ENCODE peak calls at places on chromosome 17, in four cellular contexts. M is EL, X is kidney, I is stromal cell of bone marrow. P is an unnamed sample.

GRCh38 chr17:79835470-79835899 is 3.8 kb downstream of the CBX4 start:
- DNase-seq in M (no peak), X (no peak), I (no peak), P (no peak)

GRCh38 chr17:61381537-61381936 is 18.1 kb upstream of the TBX2 start:
- DNase-seq in M (no peak), X (peak; percentile 4), I (no peak), P (no peak)

GRCh38 chr17:27329146-27329805 is 35.4 kb downstream of the WSB1 start:
- DNase-seq in M (no peak), X (no peak), I (no peak), P (no peak)

GRCh38 chr17:52383493-52384100 is 225.1 kb upstream of the CA10 start:
- DNase-seq in M (peak; percentile 2), X (no peak), I (peak; percentile 11), P (no peak)

GRCh38 chr17:3385869-3386816 is at the start of gene OR3A2:
- DNase-seq in M (no peak), X (no peak), I (no peak), P (peak; percentile 54)

GRCh38 chr17:26809033-26809432 is 484.9 kb upstream of the WSB1 start:
- DNase-seq in M (no peak), X (no peak), I (no peak), P (no peak)

GRCh38 chr17:71649986-71650385 is 470.8 kb upstream of the SOX9 start:
- DNase-seq in M (peak; percentile 17), X (no peak), I (no peak), P (no peak)

GRCh38 chr17:5282639-5283217 is 644 bp downstream of the RABEP1 start:
- DNase-seq in M (peak; percentile 23), X (peak; percentile 81), I (no peak), P (no peak)

GRCh38 chr17:50355336-50355700 is 9.4 kb downstream of the XYLT2 start:
- DNase-seq in M (no peak), X (no peak), I (no peak), P (no peak)

GRCh38 chr17:72661945-72662826 is 430.3 kb downstream of the SLC39A11 start:
- DNase-seq in M (no peak), X (no peak), I (no peak), P (no peak)

GRCh38 chr17:83191388-83192160 is 112.2 kb downstream of the METRNL start:
- DNase-seq in M (no peak), X (peak; percentile 67), I (no peak), P (peak; percentile 78)

GRCh38 chr17:28684963-28685362 is 23.0 kb downstream of the SUPT6H start:
- DNase-seq in M (peak; percentile 29), X (peak; percentile 58), I (no peak), P (peak; percentile 18)

GRCh38 chr17:15485045-15485444 is 17.6 kb upstream of the CDRT4 start:
- DNase-seq in M (no peak), X (no peak), I (no peak), P (no peak)

GRCh38 chr17:3535253-3535995 is 22.2 kb downstream of the TRPV3 start:
- DNase-seq in M (peak; percentile 83), X (peak; percentile 88), I (peak; percentile 53), P (peak; percentile 90)

GRCh38 chr17:81365148-81365600 is 30.1 kb upstream of the BAHCC1 start:
- DNase-seq in M (peak; percentile 73), X (peak; percentile 84), I (no peak), P (peak; percentile 90)

GRCh38 chr17:81537856-81538555 is 9.8 kb downstream of the FSCN2 start:
- DNase-seq in M (no peak), X (no peak), I (no peak), P (no peak)

GRCh38 chr17:17191346-17191792 is 14.8 kb downstream of the PLD6 start:
- DNase-seq in M (peak; percentile 87), X (no peak), I (peak; percentile 37), P (no peak)

GRCh38 chr17:41769346-41769862 is 17.1 kb downstream of the JUP start:
- DNase-seq in M (no peak), X (no peak), I (no peak), P (no peak)